ENCODE peak calls at places on chromosome 10, in six cellular contexts. K is AG04449, R is NB4, B is kidney epithelial cell, J is aorta, O is fibroblast of the aortic adventitia. N is an unnamed sample.

GRCh38 chr10:22158426-22158825 is 59.4 kb downstream of the EBLN1 start:
- DNase-seq in K (no peak), R (no peak), B (no peak), O (no peak), J (no peak), N (no peak)

GRCh38 chr10:118843647-118844265 is 89.0 kb upstream of the CACUL1 start:
- DNase-seq in R (no peak), O (no peak), J (no peak), K (no peak), B (no peak), N (no peak)

GRCh38 chr10:96673318-96674099 is 46.8 kb downstream of the PIK3AP1 start:
- DNase-seq in O (peak; percentile 39), R (peak; percentile 87), J (peak; percentile 73), B (peak; percentile 60), K (no peak), N (peak; percentile 88)

GRCh38 chr10:8072211-8072610 is 17.7 kb downstream of the GATA3 start:
- DNase-seq in J (no peak), R (no peak), K (no peak), O (no peak), B (no peak), N (no peak)

GRCh38 chr10:86109421-86109820 is 257.2 kb downstream of the GRID1 start:
- DNase-seq in R (no peak), B (no peak), K (no peak), O (no peak), J (no peak), N (no peak)

GRCh38 chr10:133058267-133059092 is 29.2 kb upstream of the ADGRA1 start:
- DNase-seq in R (peak; percentile 26), O (no peak), J (no peak), B (no peak), K (no peak), N (no peak)

GRCh38 chr10:110791541-110792073 is 80.1 kb upstream of the PDCD4 start:
- DNase-seq in J (no peak), K (no peak), R (no peak), B (no peak), O (no peak), N (no peak)

GRCh38 chr10:19563424-19564141 is 252.6 kb upstream of the PLXDC2 start:
- DNase-seq in R (no peak), B (no peak), O (no peak), J (no peak), K (no peak), N (no peak)

GRCh38 chr10:50508315-50509051 is 115.3 kb downstream of the SGMS1 start:
- DNase-seq in B (peak; percentile 38), K (no peak), J (no peak), O (no peak), R (no peak), N (no peak)

GRCh38 chr10:64682043-64682442 is 1160.8 kb downstream of the REEP3 start:
- DNase-seq in J (no peak), R (no peak), K (no peak), B (peak; percentile 31), O (no peak), N (no peak)

GRCh38 chr10:120873741-120874140 is 22.6 kb downstream of the WDR11 start:
- DNase-seq in K (no peak), R (no peak), B (no peak), J (no peak), O (no peak), N (no peak)

GRCh38 chr10:17527530-17528146 is 73.2 kb upstream of the ST8SIA6 start:
- DNase-seq in O (peak; percentile 88), B (no peak), K (no peak), R (no peak), J (no peak), N (no peak)

GRCh38 chr10:19889279-19889678 is 73.0 kb downstream of the PLXDC2 start:
- DNase-seq in K (no peak), B (peak; percentile 32), R (no peak), J (no peak), O (no peak), N (no peak)

GRCh38 chr10:75936841-75937240 is 505.4 kb downstream of the LRMDA start:
- DNase-seq in K (no peak), O (no peak), R (no peak), J (no peak), B (no peak), N (no peak)

GRCh38 chr10:3898821-3899220 is 113.8 kb upstream of the KLF6 start:
- DNase-seq in O (no peak), B (no peak), K (no peak), R (no peak), J (no peak), N (no peak)

GRCh38 chr10:70538195-70538520 is 59.6 kb downstream of the PALD1 start:
- DNase-seq in R (no peak), K (no peak), J (no peak), B (no peak), O (no peak), N (no peak)

GRCh38 chr10:125093199-125093841 is 67.0 kb downstream of the CTBP2 start:
- DNase-seq in O (peak; percentile 72), J (peak; percentile 60), K (no peak), R (no peak), B (no peak), N (no peak)

GRCh38 chr10:84876116-84876999 is 548.0 kb downstream of the CCSER2 start:
- DNase-seq in J (no peak), R (no peak), K (no peak), O (no peak), B (no peak), N (no peak)

GRCh38 chr10:69318997-69319727 is 40.9 kb downstream of the HK1 start:
- DNase-seq in B (no peak), K (no peak), J (peak; percentile 93), R (no peak), O (peak; percentile 60), N (peak; percentile 85)

GRCh38 chr10:84135836-84136235 is 3.5 kb upstream of the GHITM start:
- DNase-seq in J (no peak), K (no peak), O (no peak), R (no peak), B (no peak), N (no peak)

GRCh38 chr10:22765660-22766547 is 51.5 kb upstream of the PIP4K2A start:
- DNase-seq in B (no peak), K (no peak), O (no peak), R (no peak), J (no peak), N (peak; percentile 79)

GRCh38 chr10:129870926-129871660 is 93.0 kb downstream of the EBF3 start:
- DNase-seq in O (no peak), J (no peak), R (peak; percentile 99), K (no peak), B (no peak), N (no peak)

GRCh38 chr10:65950075-65950474 is 975.8 kb upstream of the LRRTM3 start:
- DNase-seq in J (no peak), R (no peak), O (no peak), B (no peak), K (no peak), N (peak; percentile 60)

DNA sequence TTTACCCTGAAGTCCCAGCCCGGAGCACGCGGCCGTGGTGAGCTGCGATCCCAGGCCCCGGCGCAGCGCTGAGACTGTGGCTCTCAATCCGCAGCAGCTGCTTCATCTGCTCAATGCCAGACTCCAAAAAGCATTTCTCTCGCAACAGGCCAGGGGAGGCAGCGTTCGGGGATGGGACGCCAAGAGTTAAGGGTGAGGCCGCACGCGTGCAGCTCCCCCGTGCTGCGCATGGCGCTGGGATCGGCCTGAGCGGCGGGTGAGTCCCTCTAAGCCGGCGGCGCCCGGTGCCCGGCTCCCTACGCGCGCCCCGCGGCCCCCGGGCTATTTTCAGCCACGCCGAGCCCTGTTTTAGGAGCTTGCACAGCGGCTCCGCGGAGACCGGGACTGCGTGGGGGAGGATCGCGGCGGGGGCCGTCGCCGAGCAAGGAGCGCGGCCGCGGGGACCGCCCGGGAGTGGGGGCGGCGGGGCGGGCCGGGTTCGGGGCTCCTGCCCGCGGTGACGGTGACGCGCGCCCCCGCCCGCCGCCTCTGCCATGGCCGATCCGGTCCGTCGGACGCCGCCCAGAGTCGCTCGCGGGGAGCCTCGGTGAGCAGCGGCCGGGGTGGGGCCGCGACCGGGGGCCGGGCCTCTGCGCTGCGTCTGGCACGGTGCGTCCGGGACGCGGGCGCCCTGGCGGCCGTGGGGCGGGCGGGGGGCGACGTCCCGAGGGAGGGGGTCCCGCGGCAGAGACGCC is 29.4 kb upstream of the JAKMIP3 start:
- DNase-seq in K (no peak), O (no peak), R (no peak), B (no peak), J (no peak), N (no peak)
- H3K4me3 ChIP-seq in K (peak overlapping the region; percentile 32), O (peak overlapping the region; percentile 25), R (no peak overlapping the region), B (peak overlapping the region; percentile 9), J (peak overlapping the region; percentile 42), N (no peak overlapping the region)

GRCh38 chr10:101972761-101973160 is 83.2 kb downstream of the ARMH3 start:
- DNase-seq in J (no peak), K (no peak), R (no peak), B (no peak), O (peak; percentile 20), N (no peak)
- H3K4me3 ChIP-seq in J (no peak overlapping the region), K (no peak overlapping the region), R (no peak overlapping the region), B (no peak overlapping the region), O (no peak overlapping the region), N (no peak overlapping the region)

GRCh38 chr10:89378006-89378627 is at the start of gene IFIT1B:
- DNase-seq in K (no peak), O (no peak), J (no peak), R (no peak), B (no peak), N (no peak)

GRCh38 chr10:89371987-89372386 is 5.9 kb upstream of the IFIT1B start:
- DNase-seq in R (no peak), J (no peak), B (no peak), O (no peak), K (no peak), N (no peak)

GRCh38 chr10:89369142-89370105 is 8.4 kb upstream of the IFIT1B start:
- DNase-seq in K (no peak), O (peak; percentile 79), J (no peak), B (no peak), R (peak; percentile 51), N (peak; percentile 40)

GRCh38 chr10:89374716-89375115 is 3.1 kb upstream of the IFIT1B start:
- DNase-seq in B (no peak), J (no peak), K (no peak), R (no peak), O (peak; percentile 20), N (no peak)

DNA sequence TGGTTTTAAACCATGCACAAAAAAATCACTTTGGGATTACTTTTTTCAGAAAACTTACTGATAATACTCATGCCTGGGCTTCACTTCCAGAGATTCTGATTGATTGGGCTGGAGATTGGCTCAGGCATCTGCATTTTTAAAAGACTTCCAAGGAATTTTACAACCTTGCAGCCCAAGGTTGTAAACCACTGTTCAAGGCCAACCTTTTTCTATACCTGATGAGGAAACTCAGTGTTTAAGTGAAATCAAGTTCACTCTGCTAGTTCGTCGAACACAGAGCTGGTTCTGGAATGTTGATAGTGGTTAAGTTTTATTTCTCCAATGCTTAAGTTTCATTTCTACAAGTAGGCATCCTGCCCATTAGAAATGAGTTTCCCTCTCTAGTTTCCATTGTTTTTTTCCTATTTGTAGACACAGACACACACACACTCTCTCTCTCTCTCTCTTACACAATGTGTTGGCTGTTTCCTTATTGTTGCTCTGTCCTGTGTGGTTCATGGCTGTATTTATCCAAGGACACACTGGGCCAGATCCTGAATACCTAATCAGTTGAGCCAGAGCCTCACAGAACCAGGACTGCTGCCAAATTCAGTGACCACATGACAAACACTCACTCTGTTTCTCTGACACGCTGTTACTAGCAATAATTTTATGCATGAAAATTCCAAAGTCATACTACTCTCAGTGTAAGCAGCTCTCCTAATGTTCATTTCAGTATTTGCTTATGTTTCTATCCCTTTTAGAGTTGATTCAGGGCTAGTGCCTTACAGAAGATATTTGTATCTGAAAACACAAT is 3.7 kb upstream of the IFIT1B start:
- DNase-seq in R (no peak), B (peak; percentile 79), J (peak; percentile 86), K (peak; percentile 86), O (peak; percentile 98), N (no peak)
- H3K4me3 ChIP-seq in R (no peak overlapping the region), B (no peak overlapping the region), J (no peak overlapping the region), K (no peak overlapping the region), O (peak overlapping the region; percentile 13), N (no peak overlapping the region)

GRCh38 chr10:77563638-77564270 is 73.9 kb downstream of the KCNMA1 start:
- DNase-seq in O (no peak), B (no peak), R (no peak), J (no peak), K (no peak), N (peak; percentile 97)
- H3K4me3 ChIP-seq in O (no peak overlapping the region), B (no peak overlapping the region), R (no peak overlapping the region), J (no peak overlapping the region), K (no peak overlapping the region), N (peak overlapping the region; percentile 71)

N was measured in Karpas-422.